ENCODE peak calls at places on chromosomes 2 and 18, in six cellular contexts. P is neural progenitor cell, Z is dorsolateral prefrontal cortex, A is pancreas, F is kidney, M is DND-41. G is an unnamed sample.

GRCh38 chr2:98465456-98466201 is 21.0 kb downstream of the INPP4A start:
- DNase-seq in Z (no peak), F (peak; percentile 91), A (peak; percentile 75), M (peak; percentile 98), P (no peak), G (peak; percentile 39)

GRCh38 chr18:12394428-12394827 is 13.3 kb upstream of the PRELID3A start:
- DNase-seq in A (no peak), P (peak; percentile 45), F (no peak), Z (no peak), M (no peak), G (no peak)

GRCh38 chr2:139769633-139770032 is 989.4 kb upstream of the NXPH2 start:
- DNase-seq in Z (no peak), A (no peak), F (no peak), M (no peak), P (no peak), G (no peak)

GRCh38 chr2:156333274-156333950 is 891 bp upstream of the NR4A2 start:
- DNase-seq in F (no peak), A (peak; percentile 57), Z (no peak), M (no peak), P (no peak), G (no peak)

GRCh38 chr18:47888156-47888555 is 42.3 kb downstream of the SMAD2 start:
- DNase-seq in F (no peak), A (no peak), Z (no peak), P (no peak), M (no peak), G (no peak)

GRCh38 chr2:159807183-159808037 is 9.4 kb upstream of the CD302 start:
- DNase-seq in F (no peak), A (no peak), M (peak; percentile 37), Z (no peak), P (peak; percentile 71), G (peak; percentile 68)

GRCh38 chr2:172207916-172208315 is 105.2 kb upstream of the DLX2 start:
- DNase-seq in A (no peak), P (no peak), Z (no peak), F (no peak), M (no peak), G (peak; percentile 28)

GRCh38 chr2:201854841-201855240 is 48.5 kb downstream of the CDK15 start:
- DNase-seq in A (no peak), M (no peak), Z (no peak), F (no peak), P (no peak), G (peak; percentile 73)

GRCh38 chr2:136173126-136173525 is 55.2 kb upstream of the CXCR4 start:
- DNase-seq in F (no peak), P (no peak), A (no peak), M (peak; percentile 29), Z (no peak), G (no peak)

GRCh38 chr18:22683196-22683676 is 249.9 kb upstream of the RBBP8 start:
- DNase-seq in A (peak; percentile 87), P (no peak), M (no peak), Z (no peak), F (peak; percentile 86), G (peak; percentile 86)

GRCh38 chr2:200308001-200308400 is 1.5 kb downstream of the SPATS2L start:
- DNase-seq in F (no peak), P (no peak), M (no peak), A (no peak), Z (no peak), G (peak; percentile 53)

GRCh38 chr2:63827749-63828148 is 13.9 kb upstream of the UGP2 start:
- DNase-seq in P (no peak), F (no peak), A (no peak), M (no peak), Z (no peak), G (peak; percentile 75)

GRCh38 chr2:199455533-199456382 is 2.0 kb downstream of the SATB2 start:
- DNase-seq in F (peak; percentile 84), A (peak; percentile 83), P (peak; percentile 77), Z (no peak), M (no peak), G (peak; percentile 24)

GRCh38 chr2:42046819-42047487 is 868 bp upstream of the PKDCC start:
- DNase-seq in M (no peak), P (peak; percentile 97), A (no peak), Z (no peak), F (peak; percentile 80), G (no peak)

GRCh38 chr18:57794951-57795728 is 8.0 kb downstream of the ATP8B1 start:
- DNase-seq in A (no peak), Z (no peak), M (no peak), P (no peak), F (no peak), G (no peak)

GRCh38 chr2:96315400-96316071 is 9.6 kb upstream of the ITPRIPL1 start:
- DNase-seq in P (no peak), Z (no peak), M (peak; percentile 72), A (no peak), F (no peak), G (peak; percentile 76)

GRCh38 chr2:24831736-24832421 is 38.7 kb downstream of the CENPO start:
- DNase-seq in M (no peak), P (peak; percentile 78), A (peak; percentile 77), Z (peak; percentile 80), F (peak; percentile 68), G (no peak)

DNA sequence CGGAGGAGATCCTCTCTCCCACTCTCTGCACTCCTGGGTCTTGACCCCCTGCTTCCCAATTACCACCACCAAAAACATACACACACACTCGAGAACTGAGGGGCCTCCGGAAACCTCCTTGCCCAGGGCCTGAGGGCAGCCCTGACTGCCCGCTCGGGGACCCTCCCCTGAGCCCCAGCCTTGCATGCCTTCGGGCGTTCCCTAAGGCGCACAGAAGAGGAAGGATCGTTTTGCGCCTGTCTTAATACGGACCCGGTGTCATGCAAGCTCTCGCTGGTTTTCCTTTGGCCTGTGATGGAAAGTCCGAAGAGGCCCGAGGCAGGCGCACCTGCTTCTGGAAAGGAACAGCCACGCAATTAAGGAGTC is 19.8 kb downstream of the POU3F3 start:
- DNase-seq in M (no peak), F (no peak), Z (no peak), P (peak; percentile 49), A (no peak), G (no peak)
- TF ChIP-seq CTCF in M (no peak), F (no peak), Z (no peak), P (no peak), A (no peak), G (no peak)

DNA sequence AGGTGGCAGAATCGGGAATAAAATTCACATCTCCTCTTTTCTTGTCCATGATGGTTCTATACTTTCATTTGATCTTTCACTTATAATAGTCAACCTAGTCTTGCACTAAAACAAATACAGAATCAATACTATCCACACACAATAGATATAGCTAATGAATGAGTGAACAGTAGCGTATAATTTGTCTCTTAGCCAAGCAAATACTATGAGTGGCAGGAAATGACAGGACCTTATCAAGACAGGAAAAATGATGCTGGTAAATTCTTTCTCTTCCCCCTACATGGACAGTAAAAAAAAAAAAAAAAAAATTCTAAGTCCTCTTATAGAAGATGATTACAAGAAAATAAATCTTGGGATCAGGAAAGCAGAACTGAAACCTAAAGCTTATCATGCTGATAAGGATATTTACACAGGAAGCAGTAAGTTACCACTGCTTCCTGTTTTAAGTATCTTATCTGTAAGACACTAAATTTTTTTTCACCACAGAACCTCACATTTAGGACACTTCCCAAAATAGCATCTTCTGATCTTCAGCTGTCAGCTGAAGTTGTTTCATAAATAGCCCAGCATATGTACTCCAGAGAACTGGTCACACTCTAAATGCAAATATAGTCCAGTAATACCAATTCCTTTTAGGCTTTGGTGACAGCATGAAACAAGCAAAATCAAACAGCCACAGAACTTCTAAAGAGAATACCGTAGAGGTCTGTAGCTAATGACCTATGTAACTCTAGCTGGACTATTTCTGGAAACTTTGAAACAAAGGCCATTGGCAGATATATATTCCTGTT is 27.0 kb downstream of the IRS1 start:
- DNase-seq in Z (no peak), F (no peak), P (no peak), A (no peak), M (no peak), G (no peak)
- H3K4me3 ChIP-seq in Z (no peak overlapping the region), F (no peak overlapping the region), P (no peak overlapping the region), A (no peak overlapping the region), M (no peak overlapping the region), G (no peak overlapping the region)

GRCh38 chr2:126850951-126851350 is 47.7 kb upstream of the TEX51 start:
- DNase-seq in Z (no peak), P (no peak), M (no peak), F (no peak), A (no peak), G (no peak)

GRCh38 chr2:126849486-126849885 is 49.2 kb upstream of the TEX51 start:
- DNase-seq in P (no peak), M (no peak), Z (no peak), A (no peak), F (no peak), G (no peak)

GRCh38 chr2:126852361-126852760 is 46.3 kb upstream of the TEX51 start:
- DNase-seq in P (no peak), M (no peak), A (no peak), Z (no peak), F (no peak), G (no peak)

GRCh38 chr2:126849991-126850535 is 48.6 kb upstream of the TEX51 start:
- DNase-seq in F (no peak), A (no peak), M (no peak), P (no peak), Z (no peak), G (no peak)

DNA sequence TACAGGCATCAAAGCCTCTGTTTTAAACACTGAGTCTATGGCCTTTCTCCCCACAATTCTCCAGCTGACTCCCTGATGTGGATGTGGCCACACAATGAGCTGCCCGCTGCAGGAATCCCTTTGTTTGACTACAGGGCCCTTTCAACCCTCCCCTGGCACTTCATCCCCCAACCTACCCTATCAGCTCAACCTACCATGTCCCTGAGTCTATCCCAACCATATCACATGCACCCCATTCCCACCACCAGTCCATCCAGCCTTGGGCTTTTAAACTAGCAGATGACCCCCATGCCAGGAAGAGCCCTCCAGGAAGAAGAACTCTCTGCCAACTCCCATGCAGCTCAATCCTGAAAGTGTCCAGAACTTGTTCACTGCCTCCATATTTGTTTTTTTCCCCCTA is 46.9 kb upstream of the TEX51 start:
- DNase-seq in P (no peak), F (no peak), M (no peak), Z (no peak), A (no peak), G (no peak)
- TF ChIP-seq CTCF in P (no peak), F (no peak), M (no peak), Z (no peak), A (no peak), G (no peak)

GRCh38 chr2:20669609-20670314 is 2.8 kb downstream of the GDF7 start:
- DNase-seq in P (peak; percentile 41), F (peak; percentile 70), A (no peak), Z (no peak), M (no peak), G (no peak)

GRCh38 chr2:20668871-20669475 is 2.0 kb downstream of the GDF7 start:
- DNase-seq in P (peak; percentile 26), Z (no peak), M (no peak), A (no peak), F (no peak), G (no peak)

GRCh38 chr2:20667531-20668401 is 822 bp downstream of the GDF7 start:
- DNase-seq in A (no peak), Z (no peak), M (no peak), P (peak; percentile 53), F (peak; percentile 80), G (no peak)

GRCh38 chr2:20667151-20667530 is 197 bp downstream of the GDF7 start:
- DNase-seq in P (peak; percentile 71), F (no peak), Z (no peak), M (no peak), A (no peak), G (no peak)

DNA sequence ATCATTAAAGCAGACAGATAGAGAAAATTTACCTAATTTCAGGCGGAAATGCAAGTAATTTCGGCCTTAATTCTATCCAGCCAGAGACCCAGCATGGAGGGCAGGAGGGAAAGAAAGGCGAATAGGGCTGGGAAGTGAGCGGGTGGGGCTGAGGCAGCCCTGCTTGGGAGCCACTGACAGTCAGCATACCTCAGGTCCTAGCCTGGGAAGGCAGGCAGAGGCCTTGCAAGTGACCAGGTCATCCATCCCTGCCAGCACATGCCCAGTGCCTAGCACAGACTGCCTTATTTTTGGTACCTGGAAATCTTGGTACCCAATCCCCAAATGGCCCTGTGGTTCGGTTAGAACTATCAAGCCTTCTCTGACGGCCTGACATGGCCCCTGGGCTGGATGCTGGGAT is 1.5 kb downstream of the GDF7 start:
- DNase-seq in P (no peak), A (no peak), M (no peak), F (no peak), Z (no peak), G (no peak)
- H3K4me3 ChIP-seq in P (no peak overlapping the region), A (no peak overlapping the region), M (no peak overlapping the region), F (peak overlapping the region; percentile 61), Z (peak overlapping the region; percentile 52), G (no peak overlapping the region)